ENCODE peak calls at places on chromosomes 2 and 18, in ten cellular contexts. Y is neural crest cell; P is AML-193; Z is HAP-1; G is head of caudate nucleus; V is T-cell; H is activated gamma-delta T cell treated with anti-CD3 and anti-CD28 coated beads, Interleukin-2, amount 50 U/mL, for 16 hours; A is GM19239; X is cortex of kidney; F is activated T-helper 1 cell treated with anti-CD3 and anti-CD28 coated beads, Interleukin-12 subunit alpha, Interleukin-12 subunit beta, Interleukin-2, Interleukin-4 antibody, amounts not matched to agents 30 ng/mL and 10 ng/mL and 1 ng/mL, durations not matched to agents 14 hours and 24 hours and 36 hours. M is an unnamed sample.

GRCh38 chr2:191100216-191100615 is 50.6 kb downstream of the STAT4 start:
- DNase-seq in Y (no peak), P (no peak), Z (no peak), G (no peak), V (no peak), H (no peak), A (no peak), X (no peak), F (no peak), M (no peak)

GRCh38 chr2:109331864-109332848 is 203.2 kb downstream of the SH3RF3 start:
- DNase-seq in Y (no peak), P (peak), Z (no peak), G (peak), V (no peak), H (no peak), A (no peak), X (no peak), F (peak), M (peak)

GRCh38 chr2:24559714-24560113 is 68.7 kb downstream of the NCOA1 start:
- DNase-seq in Y (no peak), P (no peak), Z (no peak), G (no peak), V (no peak), H (no peak), A (no peak), X (no peak), F (no peak), M (no peak)

GRCh38 chr18:48230459-48231113 is 178.6 kb downstream of the ZBTB7C start:
- DNase-seq in Y (peak), P (peak), Z (peak), G (peak), V (no peak), H (no peak), A (no peak), X (no peak), F (no peak), M (no peak)

GRCh38 chr2:10948165-10948564 is 36.4 kb downstream of the KCNF1 start:
- DNase-seq in Y (no peak), P (no peak), Z (no peak), G (no peak), V (no peak), H (no peak), A (no peak), X (no peak), F (no peak), M (no peak)

GRCh38 chr2:236939751-236940229 is 145.9 kb upstream of the COPS8 start:
- DNase-seq in Y (no peak), P (no peak), Z (no peak), G (no peak), V (no peak), H (no peak), A (no peak), X (no peak), F (no peak), M (peak)

GRCh38 chr2:8694737-8695136 is 12.9 kb downstream of the ID2 start:
- DNase-seq in Y (no peak), P (no peak), Z (no peak), G (no peak), V (no peak), H (no peak), A (no peak), X (no peak), F (no peak), M (no peak)

GRCh38 chr18:39191931-39192330 is 1626.3 kb upstream of the CELF4 start:
- DNase-seq in Y (no peak), P (no peak), Z (no peak), G (no peak), V (no peak), H (no peak), A (no peak), X (no peak), F (no peak), M (no peak)

GRCh38 chr2:25043241-25043867 is 1.5 kb downstream of the EFR3B start:
- DNase-seq in Y (peak), P (no peak), Z (no peak), G (peak), V (no peak), H (peak), A (no peak), X (no peak), F (no peak), M (no peak)

GRCh38 chr2:4295680-4296079 is 592.3 kb downstream of the DCDC2C start:
- DNase-seq in Y (no peak), P (no peak), Z (no peak), G (no peak), V (no peak), H (no peak), A (no peak), X (no peak), F (no peak), M (no peak)

GRCh38 chr2:32874931-32875330 is 71.8 kb upstream of the LTBP1 start:
- DNase-seq in Y (no peak), P (no peak), Z (no peak), G (no peak), V (no peak), H (no peak), A (no peak), X (no peak), F (no peak), M (no peak)

GRCh38 chr18:79343567-79344207 is 52.0 kb upstream of the NFATC1 start:
- DNase-seq in Y (no peak), P (no peak), Z (no peak), G (no peak), V (no peak), H (no peak), A (no peak), X (no peak), F (no peak), M (no peak)

GRCh38 chr2:18856766-18857165 is 267.4 kb upstream of the NT5C1B start:
- DNase-seq in Y (no peak), P (no peak), Z (no peak), G (no peak), V (no peak), H (no peak), A (no peak), X (no peak), F (no peak), M (no peak)

GRCh38 chr18:61531182-61531581 is 198.0 kb downstream of the CDH20 start:
- DNase-seq in Y (no peak), P (no peak), Z (no peak), G (peak), V (no peak), H (no peak), A (no peak), X (no peak), F (no peak), M (peak)

GRCh38 chr2:182622231-182622630 is 93.8 kb upstream of the DNAJC10 start:
- DNase-seq in Y (no peak), P (no peak), Z (no peak), G (no peak), V (no peak), H (no peak), A (no peak), X (no peak), F (no peak), M (no peak)

GRCh38 chr2:133787207-133787606 is 218.9 kb upstream of the NCKAP5 start:
- DNase-seq in Y (no peak), P (no peak), Z (no peak), G (no peak), V (no peak), H (no peak), A (no peak), X (no peak), F (no peak), M (no peak)

GRCh38 chr2:37742286-37742685 is 70.8 kb upstream of the CDC42EP3 start:
- DNase-seq in Y (no peak), P (no peak), Z (no peak), G (no peak), V (no peak), H (no peak), A (no peak), X (no peak), F (no peak), M (no peak)

GRCh38 chr2:4695281-4695861 is 992.0 kb downstream of the DCDC2C start:
- DNase-seq in Y (no peak), P (no peak), Z (no peak), G (no peak), V (no peak), H (no peak), A (no peak), X (no peak), F (no peak), M (no peak)

GRCh38 chr2:29270606-29271005 is 155.4 kb downstream of the CLIP4 start:
- DNase-seq in Y (no peak), P (no peak), Z (no peak), G (no peak), V (no peak), H (no peak), A (no peak), X (no peak), F (no peak), M (no peak)

GRCh38 chr18:9417081-9417841 is 58.1 kb upstream of the RALBP1 start:
- DNase-seq in Y (no peak), P (no peak), Z (peak), G (no peak), V (no peak), H (no peak), A (no peak), X (no peak), F (no peak), M (no peak)

GRCh38 chr18:42574871-42575270 is 540.6 kb downstream of the RIT2 start:
- DNase-seq in Y (no peak), P (no peak), Z (no peak), G (no peak), V (no peak), H (no peak), A (no peak), X (no peak), F (no peak), M (peak)

GRCh38 chr18:38790303-38790702 is 1224.7 kb upstream of the CELF4 start:
- DNase-seq in Y (no peak), P (peak), Z (no peak), G (no peak), V (no peak), H (no peak), A (no peak), X (no peak), F (no peak), M (no peak)

GRCh38 chr2:232385660-232386489 is 7.3 kb downstream of the ALPP start:
- DNase-seq in Y (no peak), P (no peak), Z (no peak), G (no peak), V (no peak), H (no peak), A (no peak), X (no peak), F (no peak), M (no peak)

GRCh38 chr2:217482343-217482742 is 520.5 kb downstream of the TNS1 start:
- DNase-seq in Y (no peak), P (no peak), Z (no peak), G (no peak), V (no peak), H (no peak), A (no peak), X (no peak), F (no peak), M (no peak)

GRCh38 chr18:59833785-59834184 is 66.0 kb upstream of the PMAIP1 start:
- DNase-seq in Y (no peak), P (no peak), Z (no peak), G (no peak), V (no peak), H (no peak), A (no peak), X (no peak), F (no peak), M (no peak)

GRCh38 chr18:66553824-66554223 is 50.1 kb downstream of the CDH19 start:
- DNase-seq in Y (no peak), P (no peak), Z (no peak), G (no peak), V (no peak), H (no peak), A (no peak), X (no peak), F (no peak), M (no peak)

GRCh38 chr2:84302513-84303412 is 156.3 kb downstream of the SUCLG1 start:
- DNase-seq in Y (peak), P (peak), Z (peak), G (peak), V (no peak), H (peak), A (peak), X (no peak), F (peak), M (peak)